ENCODE peak calls at places on chromosomes 7 and 10, in eight cellular contexts. One of them, this sample, is unnamed.

GRCh38 chr7:37786741-37787569 is 61.4 kb upstream of the NME8 start:
- DNase-seq in breast epithelium: no peak
- DNase-seq in thoracic aorta: no peak
- DNase-seq in tibial artery: no peak
- DNase-seq in osteocyte: no peak
- DNase-seq in T-cell: no peak
- DNase-seq in activated naive CD4-positive, alpha-beta T cell treated with anti-CD3 and anti-CD28 coated beads, Interleukin-2, amount 10 ng/mL, durations not matched to agents 7 days and 5 days: no peak
- DNase-seq in effector memory CD4-positive, alpha-beta T cell: no peak
- DNase-seq in this sample: no peak

GRCh38 chr10:129525408-129525807 is 58.4 kb downstream of the MGMT start:
- DNase-seq in breast epithelium: no peak
- DNase-seq in thoracic aorta: no peak
- DNase-seq in tibial artery: no peak
- DNase-seq in osteocyte: no peak
- DNase-seq in T-cell: no peak
- DNase-seq in activated naive CD4-positive, alpha-beta T cell treated with anti-CD3 and anti-CD28 coated beads, Interleukin-2, amount 10 ng/mL, durations not matched to agents 7 days and 5 days: no peak
- DNase-seq in effector memory CD4-positive, alpha-beta T cell: no peak
- DNase-seq in this sample: peak

GRCh38 chr10:120931423-120931822 is 80.3 kb downstream of the WDR11 start:
- DNase-seq in breast epithelium: no peak
- DNase-seq in thoracic aorta: no peak
- DNase-seq in tibial artery: no peak
- DNase-seq in osteocyte: peak
- DNase-seq in T-cell: no peak
- DNase-seq in activated naive CD4-positive, alpha-beta T cell treated with anti-CD3 and anti-CD28 coated beads, Interleukin-2, amount 10 ng/mL, durations not matched to agents 7 days and 5 days: no peak
- DNase-seq in effector memory CD4-positive, alpha-beta T cell: no peak
- DNase-seq in this sample: no peak

GRCh38 chr7:93461350-93461749 is 113.2 kb downstream of the CALCR start:
- DNase-seq in breast epithelium: no peak
- DNase-seq in thoracic aorta: no peak
- DNase-seq in tibial artery: no peak
- DNase-seq in osteocyte: no peak
- DNase-seq in T-cell: no peak
- DNase-seq in activated naive CD4-positive, alpha-beta T cell treated with anti-CD3 and anti-CD28 coated beads, Interleukin-2, amount 10 ng/mL, durations not matched to agents 7 days and 5 days: no peak
- DNase-seq in effector memory CD4-positive, alpha-beta T cell: no peak
- DNase-seq in this sample: no peak

GRCh38 chr10:47016564-47016963 is 105.3 kb downstream of the PTPN20 start:
- DNase-seq in breast epithelium: no peak
- DNase-seq in thoracic aorta: no peak
- DNase-seq in tibial artery: no peak
- DNase-seq in osteocyte: no peak
- DNase-seq in T-cell: no peak
- DNase-seq in activated naive CD4-positive, alpha-beta T cell treated with anti-CD3 and anti-CD28 coated beads, Interleukin-2, amount 10 ng/mL, durations not matched to agents 7 days and 5 days: no peak
- DNase-seq in effector memory CD4-positive, alpha-beta T cell: no peak
- DNase-seq in this sample: no peak

GRCh38 chr7:7793249-7793648 is 74.8 kb upstream of the RPA3 start:
- DNase-seq in breast epithelium: no peak
- DNase-seq in thoracic aorta: no peak
- DNase-seq in tibial artery: no peak
- DNase-seq in osteocyte: no peak
- DNase-seq in T-cell: no peak
- DNase-seq in activated naive CD4-positive, alpha-beta T cell treated with anti-CD3 and anti-CD28 coated beads, Interleukin-2, amount 10 ng/mL, durations not matched to agents 7 days and 5 days: no peak
- DNase-seq in effector memory CD4-positive, alpha-beta T cell: no peak
- DNase-seq in this sample: no peak

GRCh38 chr10:131928248-131929095 is 27.7 kb downstream of the PPP2R2D start:
- DNase-seq in breast epithelium: no peak
- DNase-seq in thoracic aorta: no peak
- DNase-seq in tibial artery: peak
- DNase-seq in osteocyte: no peak
- DNase-seq in T-cell: peak
- DNase-seq in activated naive CD4-positive, alpha-beta T cell treated with anti-CD3 and anti-CD28 coated beads, Interleukin-2, amount 10 ng/mL, durations not matched to agents 7 days and 5 days: peak
- DNase-seq in effector memory CD4-positive, alpha-beta T cell: no peak
- DNase-seq in this sample: no peak

GRCh38 chr10:45179716-45180115 is 135.7 kb downstream of the OR13A1 start:
- DNase-seq in breast epithelium: no peak
- DNase-seq in thoracic aorta: no peak
- DNase-seq in tibial artery: peak
- DNase-seq in osteocyte: no peak
- DNase-seq in T-cell: no peak
- DNase-seq in activated naive CD4-positive, alpha-beta T cell treated with anti-CD3 and anti-CD28 coated beads, Interleukin-2, amount 10 ng/mL, durations not matched to agents 7 days and 5 days: no peak
- DNase-seq in effector memory CD4-positive, alpha-beta T cell: no peak
- DNase-seq in this sample: no peak

GRCh38 chr7:158865462-158865922 is 9.1 kb downstream of the DYNC2I1 start:
- DNase-seq in breast epithelium: no peak
- DNase-seq in thoracic aorta: no peak
- DNase-seq in tibial artery: peak
- DNase-seq in osteocyte: no peak
- DNase-seq in T-cell: no peak
- DNase-seq in activated naive CD4-positive, alpha-beta T cell treated with anti-CD3 and anti-CD28 coated beads, Interleukin-2, amount 10 ng/mL, durations not matched to agents 7 days and 5 days: no peak
- DNase-seq in effector memory CD4-positive, alpha-beta T cell: no peak
- DNase-seq in this sample: no peak

GRCh38 chr10:48742891-48743845 is 58.5 kb downstream of the WDFY4 start:
- DNase-seq in breast epithelium: no peak
- DNase-seq in thoracic aorta: no peak
- DNase-seq in tibial artery: no peak
- DNase-seq in osteocyte: peak
- DNase-seq in T-cell: no peak
- DNase-seq in activated naive CD4-positive, alpha-beta T cell treated with anti-CD3 and anti-CD28 coated beads, Interleukin-2, amount 10 ng/mL, durations not matched to agents 7 days and 5 days: no peak
- DNase-seq in effector memory CD4-positive, alpha-beta T cell: no peak
- DNase-seq in this sample: no peak

GRCh38 chr10:66167816-66168215 is 758.0 kb upstream of the LRRTM3 start:
- DNase-seq in breast epithelium: peak
- DNase-seq in thoracic aorta: no peak
- DNase-seq in tibial artery: no peak
- DNase-seq in osteocyte: no peak
- DNase-seq in T-cell: no peak
- DNase-seq in activated naive CD4-positive, alpha-beta T cell treated with anti-CD3 and anti-CD28 coated beads, Interleukin-2, amount 10 ng/mL, durations not matched to agents 7 days and 5 days: no peak
- DNase-seq in effector memory CD4-positive, alpha-beta T cell: no peak
- DNase-seq in this sample: no peak

GRCh38 chr10:6558759-6559429 is 21.2 kb downstream of the PRKCQ start:
- DNase-seq in breast epithelium: no peak
- DNase-seq in thoracic aorta: no peak
- DNase-seq in tibial artery: no peak
- DNase-seq in osteocyte: no peak
- DNase-seq in T-cell: no peak
- DNase-seq in activated naive CD4-positive, alpha-beta T cell treated with anti-CD3 and anti-CD28 coated beads, Interleukin-2, amount 10 ng/mL, durations not matched to agents 7 days and 5 days: no peak
- DNase-seq in effector memory CD4-positive, alpha-beta T cell: no peak
- DNase-seq in this sample: no peak

GRCh38 chr7:47885309-47886000 is 62.8 kb downstream of the PKD1L1 start:
- DNase-seq in breast epithelium: no peak
- DNase-seq in thoracic aorta: no peak
- DNase-seq in tibial artery: no peak
- DNase-seq in osteocyte: peak
- DNase-seq in T-cell: no peak
- DNase-seq in activated naive CD4-positive, alpha-beta T cell treated with anti-CD3 and anti-CD28 coated beads, Interleukin-2, amount 10 ng/mL, durations not matched to agents 7 days and 5 days: no peak
- DNase-seq in effector memory CD4-positive, alpha-beta T cell: no peak
- DNase-seq in this sample: no peak

GRCh38 chr10:103585011-103585405 is 91.5 kb downstream of the NEURL1 start:
- DNase-seq in breast epithelium: no peak
- DNase-seq in thoracic aorta: no peak
- DNase-seq in tibial artery: no peak
- DNase-seq in osteocyte: no peak
- DNase-seq in T-cell: no peak
- DNase-seq in activated naive CD4-positive, alpha-beta T cell treated with anti-CD3 and anti-CD28 coated beads, Interleukin-2, amount 10 ng/mL, durations not matched to agents 7 days and 5 days: no peak
- DNase-seq in effector memory CD4-positive, alpha-beta T cell: no peak
- DNase-seq in this sample: no peak

GRCh38 chr10:62817763-62818425 is 1.7 kb upstream of the EGR2 start:
- DNase-seq in breast epithelium: peak
- DNase-seq in thoracic aorta: no peak
- DNase-seq in tibial artery: peak
- DNase-seq in osteocyte: peak
- DNase-seq in T-cell: peak
- DNase-seq in activated naive CD4-positive, alpha-beta T cell treated with anti-CD3 and anti-CD28 coated beads, Interleukin-2, amount 10 ng/mL, durations not matched to agents 7 days and 5 days: peak
- DNase-seq in effector memory CD4-positive, alpha-beta T cell: peak
- DNase-seq in this sample: no peak

GRCh38 chr10:44878704-44879530 is 32.2 kb upstream of the TMEM72 start:
- DNase-seq in breast epithelium: peak
- DNase-seq in thoracic aorta: peak
- DNase-seq in tibial artery: peak
- DNase-seq in osteocyte: peak
- DNase-seq in T-cell: peak
- DNase-seq in activated naive CD4-positive, alpha-beta T cell treated with anti-CD3 and anti-CD28 coated beads, Interleukin-2, amount 10 ng/mL, durations not matched to agents 7 days and 5 days: peak
- DNase-seq in effector memory CD4-positive, alpha-beta T cell: peak
- DNase-seq in this sample: peak

GRCh38 chr7:29841926-29842671 is 35.8 kb downstream of the WIPF3 start:
- DNase-seq in breast epithelium: no peak
- DNase-seq in thoracic aorta: no peak
- DNase-seq in tibial artery: no peak
- DNase-seq in osteocyte: no peak
- DNase-seq in T-cell: no peak
- DNase-seq in activated naive CD4-positive, alpha-beta T cell treated with anti-CD3 and anti-CD28 coated beads, Interleukin-2, amount 10 ng/mL, durations not matched to agents 7 days and 5 days: no peak
- DNase-seq in effector memory CD4-positive, alpha-beta T cell: no peak
- DNase-seq in this sample: no peak

GRCh38 chr7:47792521-47793121 is 155.6 kb downstream of the PKD1L1 start:
- DNase-seq in breast epithelium: no peak
- DNase-seq in thoracic aorta: no peak
- DNase-seq in tibial artery: no peak
- DNase-seq in osteocyte: no peak
- DNase-seq in T-cell: no peak
- DNase-seq in activated naive CD4-positive, alpha-beta T cell treated with anti-CD3 and anti-CD28 coated beads, Interleukin-2, amount 10 ng/mL, durations not matched to agents 7 days and 5 days: no peak
- DNase-seq in effector memory CD4-positive, alpha-beta T cell: no peak
- DNase-seq in this sample: no peak

GRCh38 chr7:101723835-101724234 is 93.6 kb upstream of the CUX1 start:
- DNase-seq in breast epithelium: no peak
- DNase-seq in thoracic aorta: no peak
- DNase-seq in tibial artery: no peak
- DNase-seq in osteocyte: no peak
- DNase-seq in T-cell: no peak
- DNase-seq in activated naive CD4-positive, alpha-beta T cell treated with anti-CD3 and anti-CD28 coated beads, Interleukin-2, amount 10 ng/mL, durations not matched to agents 7 days and 5 days: no peak
- DNase-seq in effector memory CD4-positive, alpha-beta T cell: no peak
- DNase-seq in this sample: no peak

GRCh38 chr10:113620486-113620885 is 43.4 kb downstream of the NRAP start:
- DNase-seq in breast epithelium: no peak
- DNase-seq in thoracic aorta: no peak
- DNase-seq in tibial artery: no peak
- DNase-seq in osteocyte: no peak
- DNase-seq in T-cell: no peak
- DNase-seq in activated naive CD4-positive, alpha-beta T cell treated with anti-CD3 and anti-CD28 coated beads, Interleukin-2, amount 10 ng/mL, durations not matched to agents 7 days and 5 days: no peak
- DNase-seq in effector memory CD4-positive, alpha-beta T cell: no peak
- DNase-seq in this sample: no peak

GRCh38 chr7:17090751-17091150 is 207.7 kb upstream of the AHR start:
- DNase-seq in breast epithelium: no peak
- DNase-seq in thoracic aorta: no peak
- DNase-seq in tibial artery: no peak
- DNase-seq in osteocyte: no peak
- DNase-seq in T-cell: no peak
- DNase-seq in activated naive CD4-positive, alpha-beta T cell treated with anti-CD3 and anti-CD28 coated beads, Interleukin-2, amount 10 ng/mL, durations not matched to agents 7 days and 5 days: no peak
- DNase-seq in effector memory CD4-positive, alpha-beta T cell: no peak
- DNase-seq in this sample: peak

GRCh38 chr7:135168001-135168400 is 2.5 kb downstream of the CYREN start:
- DNase-seq in breast epithelium: no peak
- DNase-seq in thoracic aorta: no peak
- DNase-seq in tibial artery: peak
- DNase-seq in osteocyte: no peak
- DNase-seq in T-cell: no peak
- DNase-seq in activated naive CD4-positive, alpha-beta T cell treated with anti-CD3 and anti-CD28 coated beads, Interleukin-2, amount 10 ng/mL, durations not matched to agents 7 days and 5 days: peak
- DNase-seq in effector memory CD4-positive, alpha-beta T cell: peak
- DNase-seq in this sample: no peak

GRCh38 chr10:93352638-93353383 is 129.3 kb downstream of the MYOF start:
- DNase-seq in breast epithelium: no peak
- DNase-seq in thoracic aorta: no peak
- DNase-seq in tibial artery: no peak
- DNase-seq in osteocyte: no peak
- DNase-seq in T-cell: no peak
- DNase-seq in activated naive CD4-positive, alpha-beta T cell treated with anti-CD3 and anti-CD28 coated beads, Interleukin-2, amount 10 ng/mL, durations not matched to agents 7 days and 5 days: no peak
- DNase-seq in effector memory CD4-positive, alpha-beta T cell: no peak
- DNase-seq in this sample: no peak

GRCh38 chr7:55065511-55066229 is 46.9 kb downstream of the EGFR start:
- DNase-seq in breast epithelium: no peak
- DNase-seq in thoracic aorta: no peak
- DNase-seq in tibial artery: no peak
- DNase-seq in osteocyte: no peak
- DNase-seq in T-cell: no peak
- DNase-seq in activated naive CD4-positive, alpha-beta T cell treated with anti-CD3 and anti-CD28 coated beads, Interleukin-2, amount 10 ng/mL, durations not matched to agents 7 days and 5 days: no peak
- DNase-seq in effector memory CD4-positive, alpha-beta T cell: no peak
- DNase-seq in this sample: no peak

GRCh38 chr7:632831-633210 is 93.7 kb upstream of the DNAAF5 start:
- DNase-seq in breast epithelium: peak
- DNase-seq in thoracic aorta: no peak
- DNase-seq in tibial artery: no peak
- DNase-seq in osteocyte: no peak
- DNase-seq in T-cell: no peak
- DNase-seq in activated naive CD4-positive, alpha-beta T cell treated with anti-CD3 and anti-CD28 coated beads, Interleukin-2, amount 10 ng/mL, durations not matched to agents 7 days and 5 days: no peak
- DNase-seq in effector memory CD4-positive, alpha-beta T cell: no peak
- DNase-seq in this sample: no peak

GRCh38 chr7:47475880-47476227 is 106.1 kb downstream of the TNS3 start:
- DNase-seq in breast epithelium: no peak
- DNase-seq in thoracic aorta: no peak
- DNase-seq in tibial artery: no peak
- DNase-seq in osteocyte: no peak
- DNase-seq in T-cell: no peak
- DNase-seq in activated naive CD4-positive, alpha-beta T cell treated with anti-CD3 and anti-CD28 coated beads, Interleukin-2, amount 10 ng/mL, durations not matched to agents 7 days and 5 days: no peak
- DNase-seq in effector memory CD4-positive, alpha-beta T cell: no peak
- DNase-seq in this sample: no peak

GRCh38 chr10:79442171-79443040 is 3.0 kb downstream of the ZCCHC24 start:
- DNase-seq in breast epithelium: no peak
- DNase-seq in thoracic aorta: no peak
- DNase-seq in tibial artery: peak
- DNase-seq in osteocyte: no peak
- DNase-seq in T-cell: no peak
- DNase-seq in activated naive CD4-positive, alpha-beta T cell treated with anti-CD3 and anti-CD28 coated beads, Interleukin-2, amount 10 ng/mL, durations not matched to agents 7 days and 5 days: no peak
- DNase-seq in effector memory CD4-positive, alpha-beta T cell: no peak
- DNase-seq in this sample: no peak

GRCh38 chr10:14605231-14605925 is 169.3 kb downstream of the FAM107B start:
- DNase-seq in breast epithelium: no peak
- DNase-seq in thoracic aorta: no peak
- DNase-seq in tibial artery: no peak
- DNase-seq in osteocyte: peak
- DNase-seq in T-cell: no peak
- DNase-seq in activated naive CD4-positive, alpha-beta T cell treated with anti-CD3 and anti-CD28 coated beads, Interleukin-2, amount 10 ng/mL, durations not matched to agents 7 days and 5 days: peak
- DNase-seq in effector memory CD4-positive, alpha-beta T cell: no peak
- DNase-seq in this sample: peak

GRCh38 chr10:54441286-54441685 is 359.7 kb downstream of the PCDH15 start:
- DNase-seq in breast epithelium: no peak
- DNase-seq in thoracic aorta: no peak
- DNase-seq in tibial artery: no peak
- DNase-seq in osteocyte: no peak
- DNase-seq in T-cell: no peak
- DNase-seq in activated naive CD4-positive, alpha-beta T cell treated with anti-CD3 and anti-CD28 coated beads, Interleukin-2, amount 10 ng/mL, durations not matched to agents 7 days and 5 days: no peak
- DNase-seq in effector memory CD4-positive, alpha-beta T cell: no peak
- DNase-seq in this sample: no peak

GRCh38 chr10:118246340-118247247 is 95.5 kb downstream of the FAM204A start:
- DNase-seq in breast epithelium: no peak
- DNase-seq in thoracic aorta: no peak
- DNase-seq in tibial artery: no peak
- DNase-seq in osteocyte: no peak
- DNase-seq in T-cell: no peak
- DNase-seq in activated naive CD4-positive, alpha-beta T cell treated with anti-CD3 and anti-CD28 coated beads, Interleukin-2, amount 10 ng/mL, durations not matched to agents 7 days and 5 days: no peak
- DNase-seq in effector memory CD4-positive, alpha-beta T cell: no peak
- DNase-seq in this sample: no peak

GRCh38 chr7:155550916-155551315 is 4.6 kb upstream of the CNPY1 start:
- DNase-seq in breast epithelium: no peak
- DNase-seq in thoracic aorta: no peak
- DNase-seq in tibial artery: no peak
- DNase-seq in osteocyte: no peak
- DNase-seq in T-cell: no peak
- DNase-seq in activated naive CD4-positive, alpha-beta T cell treated with anti-CD3 and anti-CD28 coated beads, Interleukin-2, amount 10 ng/mL, durations not matched to agents 7 days and 5 days: no peak
- DNase-seq in effector memory CD4-positive, alpha-beta T cell: no peak
- DNase-seq in this sample: no peak

GRCh38 chr7:126535176-126535575 is 717.6 kb downstream of the GRM8 start:
- DNase-seq in breast epithelium: no peak
- DNase-seq in thoracic aorta: no peak
- DNase-seq in tibial artery: no peak
- DNase-seq in osteocyte: no peak
- DNase-seq in T-cell: no peak
- DNase-seq in activated naive CD4-positive, alpha-beta T cell treated with anti-CD3 and anti-CD28 coated beads, Interleukin-2, amount 10 ng/mL, durations not matched to agents 7 days and 5 days: no peak
- DNase-seq in effector memory CD4-positive, alpha-beta T cell: no peak
- DNase-seq in this sample: no peak

GRCh38 chr7:110918949-110919548 is 171.9 kb upstream of the LRRN3 start:
- DNase-seq in breast epithelium: no peak
- DNase-seq in thoracic aorta: no peak
- DNase-seq in tibial artery: no peak
- DNase-seq in osteocyte: no peak
- DNase-seq in T-cell: no peak
- DNase-seq in activated naive CD4-positive, alpha-beta T cell treated with anti-CD3 and anti-CD28 coated beads, Interleukin-2, amount 10 ng/mL, durations not matched to agents 7 days and 5 days: no peak
- DNase-seq in effector memory CD4-positive, alpha-beta T cell: no peak
- DNase-seq in this sample: no peak

GRCh38 chr10:114694735-114695134 is 36.7 kb upstream of the ABLIM1 start:
- DNase-seq in breast epithelium: no peak
- DNase-seq in thoracic aorta: no peak
- DNase-seq in tibial artery: no peak
- DNase-seq in osteocyte: no peak
- DNase-seq in T-cell: peak
- DNase-seq in activated naive CD4-positive, alpha-beta T cell treated with anti-CD3 and anti-CD28 coated beads, Interleukin-2, amount 10 ng/mL, durations not matched to agents 7 days and 5 days: peak
- DNase-seq in effector memory CD4-positive, alpha-beta T cell: no peak
- DNase-seq in this sample: no peak